ENCODE peak calls at places on chromosomes 16 and 17, in six cellular contexts. Z, L, F, O, Q and H are unnamed samples.

GRCh38 chr17:44557653-44558285 is 485 bp downstream of the FZD2 start:
- DNase-seq in Q (peak; percentile 79), F (peak; percentile 44), Z (no peak), O (peak; percentile 63), L (peak; percentile 19), H (no peak)

GRCh38 chr17:3659541-3660111 is 8.8 kb downstream of the TAX1BP3 start:
- DNase-seq in Z (no peak), F (peak; percentile 66), O (peak; percentile 80), L (peak; percentile 55), Q (no peak), H (peak; percentile 58)

GRCh38 chr17:48997827-48998556 is 807 bp downstream of the IGF2BP1 start:
- DNase-seq in Z (peak; percentile 35), F (no peak), Q (peak; percentile 52), L (no peak), O (no peak), H (no peak)

GRCh38 chr17:49249890-49250522 is 19.4 kb upstream of the PHOSPHO1 start:
- DNase-seq in Q (no peak), O (no peak), F (no peak), L (no peak), Z (no peak), H (no peak)

GRCh38 chr17:42315402-42316156 is 27.3 kb downstream of the STAT5A start:
- DNase-seq in Q (no peak), L (no peak), Z (peak; percentile 62), F (no peak), O (no peak), H (no peak)

GRCh38 chr16:81469710-81470481 is 25.3 kb downstream of the CMIP start:
- DNase-seq in Q (no peak), Z (peak; percentile 87), O (peak; percentile 58), F (no peak), L (no peak), H (peak; percentile 58)

GRCh38 chr17:17739388-17740066 is 58.3 kb downstream of the RAI1 start:
- DNase-seq in F (peak; percentile 71), O (peak; percentile 70), L (no peak), Q (peak; percentile 48), Z (no peak), H (peak; percentile 27)

GRCh38 chr16:22322741-22323140 is 25.5 kb downstream of the POLR3E start:
- DNase-seq in O (no peak), F (no peak), Q (no peak), L (no peak), Z (no peak), H (no peak)

DNA sequence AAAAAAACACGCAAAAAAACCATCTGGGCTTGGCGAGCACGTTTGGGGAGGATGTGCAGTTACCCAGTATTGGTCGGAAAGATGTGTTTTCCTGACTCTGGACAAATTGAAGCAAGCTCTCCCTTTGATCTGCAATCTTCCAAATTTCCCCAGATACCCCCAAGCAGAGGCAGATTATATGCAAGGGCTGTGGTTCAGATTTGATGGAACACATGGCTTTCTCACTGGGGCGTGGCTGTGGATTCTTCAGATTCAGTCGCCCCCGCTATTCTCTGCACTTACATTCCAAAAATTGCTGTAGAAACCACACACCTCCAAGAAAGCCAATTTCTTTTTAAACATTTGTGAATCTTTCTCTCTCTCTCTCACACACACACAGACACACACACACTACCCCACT is 103.7 kb upstream of the FAM20A start:
- DNase-seq in Q (no peak), O (no peak), F (no peak), Z (no peak), L (no peak), H (no peak)
- H3K4me3 ChIP-seq in Q (no peak overlapping the region), O (no peak overlapping the region), F (no peak overlapping the region), Z (no peak overlapping the region), L (no peak overlapping the region), H (no peak overlapping the region)

DNA sequence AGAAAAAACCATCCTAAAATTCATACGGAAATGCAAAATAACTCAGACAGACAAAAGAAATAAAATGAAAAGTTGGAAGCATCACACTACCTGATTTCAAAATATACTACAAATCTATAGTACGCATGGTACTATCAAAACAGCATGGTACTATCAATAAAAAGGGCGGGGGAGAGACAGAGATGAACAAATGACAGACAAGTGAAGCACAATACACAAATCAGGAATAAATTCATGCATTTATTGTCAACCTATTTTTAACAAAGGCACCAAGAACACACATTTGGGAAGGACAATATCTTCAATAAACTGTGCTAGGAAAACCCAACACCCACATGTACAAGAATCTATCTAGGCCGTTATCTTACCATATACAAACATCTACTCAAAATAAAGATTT is 207.4 kb upstream of the WSB1 start:
- DNase-seq in Z (no peak), Q (no peak), F (no peak), O (no peak), L (no peak), H (no peak)
- H3K9me3 ChIP-seq in Z (no peaks in the 10 kb centered on the region), Q (peaks cover 11% of the 10 kb centered on the region), F (peaks cover 2% of the 10 kb centered on the region), O (no peaks in the 10 kb centered on the region), L (no peaks in the 10 kb centered on the region), H (no peaks in the 10 kb centered on the region)

GRCh38 chr16:19884021-19884485 is 595 bp downstream of the GPRC5B start:
- DNase-seq in L (peak; percentile 39), O (peak; percentile 46), Z (no peak), Q (peak; percentile 57), F (no peak), H (no peak)
- H3K27ac ChIP-seq in L (peak overlapping the region; percentile 12), O (peak overlapping the region; percentile 72), Z (no peak overlapping the region), Q (no peak overlapping the region), F (no peak overlapping the region), H (peak overlapping the region; percentile 22)

DNA sequence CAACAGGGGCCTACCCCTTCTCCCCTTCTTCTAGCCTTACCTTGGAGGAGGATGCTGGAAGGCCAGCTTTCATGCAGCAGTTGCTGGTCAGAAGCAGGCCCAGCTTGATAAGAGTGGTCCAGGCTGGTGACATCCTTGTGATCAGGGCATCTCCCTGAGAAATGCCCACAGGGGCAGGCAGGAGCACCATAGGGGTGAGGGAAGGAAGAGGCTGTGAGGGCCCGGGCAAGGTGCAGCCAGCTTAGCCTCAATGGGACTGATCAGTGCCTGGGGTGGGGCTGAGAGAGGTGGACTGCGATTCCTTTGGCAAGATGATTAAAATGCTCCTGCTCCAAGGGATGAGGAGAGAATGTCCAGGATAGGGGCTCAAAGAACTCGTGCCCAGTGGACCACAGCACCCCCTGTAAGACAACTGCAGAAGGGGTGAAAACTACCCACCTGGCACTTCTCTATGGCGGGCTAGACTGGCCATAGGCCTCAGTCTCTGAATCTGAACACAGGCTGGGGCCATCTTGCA is 9.5 kb upstream of the GALK1 start:
- DNase-seq in Q (no peak), F (no peak), Z (no peak), L (peak; percentile 29), O (no peak), H (no peak)
- H3K4me3 ChIP-seq in Q (no peak overlapping the region), F (no peak overlapping the region), Z (no peak overlapping the region), L (no peak overlapping the region), O (no peak overlapping the region), H (no peak overlapping the region)

GRCh38 chr16:57708168-57708567 is 13.6 kb downstream of the DRC7 start:
- DNase-seq in L (no peak), Z (no peak), O (no peak), F (no peak), Q (no peak), H (no peak)
- H3K9me3 ChIP-seq in L (no peaks in the 10 kb centered on the region), Z (no peaks in the 10 kb centered on the region), O (no peaks in the 10 kb centered on the region), F (no peaks in the 10 kb centered on the region), Q (no peaks in the 10 kb centered on the region), H (no peaks in the 10 kb centered on the region)

DNA sequence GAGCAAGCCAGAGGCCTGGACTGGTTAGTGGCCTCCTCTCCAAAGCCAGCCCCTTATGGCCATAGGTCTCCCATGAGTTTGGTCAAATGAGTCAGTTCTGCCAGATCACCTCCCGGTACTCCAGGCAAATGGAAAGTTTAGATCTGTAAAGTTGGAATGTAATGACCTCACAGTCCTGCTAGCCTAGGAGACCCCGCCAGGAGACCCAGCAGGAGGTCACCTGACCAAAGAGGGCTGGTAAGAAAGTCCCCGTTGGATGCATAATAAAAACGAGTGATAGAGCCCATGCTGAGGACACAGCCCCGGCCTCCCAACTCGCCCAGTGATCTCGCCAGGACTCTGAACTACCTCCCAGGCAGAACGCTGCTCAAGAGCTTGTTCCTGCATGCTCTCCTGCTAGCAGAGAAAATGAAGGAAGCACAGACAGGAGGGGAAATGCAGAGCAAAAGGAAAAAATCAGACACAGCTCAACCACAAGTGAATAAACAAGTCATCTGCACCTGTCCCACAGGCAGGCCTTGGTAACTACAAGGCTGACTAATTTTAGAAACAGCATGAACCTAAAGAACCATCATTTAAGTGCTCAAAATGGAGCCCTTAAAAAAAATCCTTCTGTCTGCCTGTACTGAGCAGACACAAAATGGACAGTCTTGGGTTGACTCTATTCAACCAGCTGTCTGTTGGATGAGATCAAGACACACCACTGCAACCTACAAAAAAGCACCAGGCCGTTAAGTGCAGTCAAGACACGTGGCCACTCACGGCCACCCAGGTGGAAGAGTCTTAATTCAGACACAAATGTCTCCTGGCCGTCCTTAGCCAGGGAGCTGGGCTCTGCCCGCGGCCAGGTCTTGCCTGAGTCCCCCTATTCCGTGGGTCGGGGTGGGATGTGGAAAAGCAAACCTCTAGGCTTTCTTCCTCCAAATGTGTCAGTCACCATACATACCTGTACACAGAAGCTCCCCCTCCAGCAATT is 9.2 kb downstream of the CDIP1 start:
- DNase-seq in Q (peak; percentile 52), O (no peak), L (no peak), F (no peak), Z (peak; percentile 81), H (no peak)
- H3K27ac ChIP-seq in Q (no peak overlapping the region), O (no peak overlapping the region), L (peak overlapping the region; percentile 87), F (no peak overlapping the region), Z (peak overlapping the region; percentile 77), H (peak overlapping the region; percentile 60)

DNA sequence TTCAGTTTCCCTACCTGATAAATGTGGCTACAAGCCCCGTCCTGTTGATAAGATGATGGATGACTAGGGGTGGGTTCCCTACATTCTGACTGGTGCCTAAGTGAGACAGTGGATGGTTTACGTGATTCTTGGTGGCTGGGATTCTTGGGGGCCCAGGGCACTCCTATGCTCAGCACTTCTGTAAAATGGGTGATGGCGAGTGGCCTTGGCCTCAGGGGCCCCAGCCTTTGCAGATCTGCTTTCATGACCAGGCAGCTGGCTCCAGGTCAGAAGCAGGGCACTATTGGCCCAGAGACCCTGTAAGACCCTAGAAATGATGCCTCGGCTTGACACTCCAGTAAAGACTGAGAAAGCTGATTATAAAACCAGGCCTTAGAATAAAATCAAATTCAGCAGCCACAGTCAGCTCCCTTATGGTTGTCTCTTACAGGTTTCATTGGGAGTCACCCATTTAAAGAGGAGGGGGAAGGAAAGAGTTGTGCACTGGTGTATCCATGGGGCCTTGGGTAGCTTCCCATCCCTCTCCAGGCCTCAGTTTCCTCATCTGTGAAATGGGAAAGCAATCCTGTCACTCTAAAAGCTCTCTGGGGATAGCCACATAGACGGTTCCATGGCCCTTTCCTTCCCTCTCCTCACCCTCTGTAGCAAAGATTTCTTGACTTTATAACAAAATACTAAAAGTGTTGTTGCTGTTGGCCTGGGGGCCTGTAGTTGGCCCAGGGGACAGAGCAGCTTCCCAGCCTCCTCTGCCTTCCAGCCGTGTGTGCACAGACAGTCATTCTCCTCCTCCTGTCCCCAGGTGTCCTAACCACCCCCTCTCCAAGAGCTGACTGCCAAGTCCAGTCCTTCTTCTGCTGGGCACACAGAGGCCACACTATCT is 1.2 kb downstream of the SNX20 start:
- DNase-seq in O (no peak), F (no peak), Q (no peak), L (no peak), Z (no peak), H (no peak)
- H3K4me3 ChIP-seq in O (no peak overlapping the region), F (peak overlapping the region; percentile 61), Q (no peak overlapping the region), L (no peak overlapping the region), Z (no peak overlapping the region), H (no peak overlapping the region)

DNA sequence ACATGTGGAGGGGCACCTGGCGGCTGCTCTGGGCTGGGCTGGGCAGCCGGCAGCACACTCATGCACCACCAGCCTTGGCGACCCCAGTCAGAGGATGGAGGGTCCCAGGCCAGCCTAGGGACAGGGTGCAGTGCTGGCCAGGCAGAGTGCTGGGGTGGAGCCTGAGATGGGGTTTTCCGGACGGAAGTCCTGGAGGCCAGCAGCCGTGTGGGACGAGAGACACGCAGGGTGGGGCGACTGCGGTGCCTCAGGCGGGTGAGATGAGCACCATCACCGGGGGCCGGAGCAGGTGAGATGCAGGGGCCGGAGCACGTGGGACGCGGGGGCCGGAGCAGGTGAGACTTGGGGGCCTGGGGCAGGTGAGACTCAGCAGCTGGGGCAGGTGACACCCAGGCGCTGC is 55.2 kb downstream of the LMF1 start:
- DNase-seq in Q (no peak), O (peak; percentile 18), Z (no peak), L (no peak), F (no peak), H (no peak)
- H3K9me3 ChIP-seq in Q (no peaks in the 10 kb centered on the region), O (no peaks in the 10 kb centered on the region), Z (no peaks in the 10 kb centered on the region), L (no peaks in the 10 kb centered on the region), F (peaks cover 1% of the 10 kb centered on the region), H (no peaks in the 10 kb centered on the region)